ENCODE peak calls at places on chromosomes 7 and 10, in four cellular contexts. J is activated CD4-positive, alpha-beta T cell treated with anti-CD3 and anti-CD28 coated beads for 48 hours; R is NCI-H1092; F is lower leg skin. K is an unnamed sample.

GRCh38 chr10:117133273-117134083 is 4.6 kb downstream of the VAX1 start:
- DNase-seq in J (no peak), R (no peak), F (no peak), K (no peak)

GRCh38 chr7:147197006-147197405 is 1080.4 kb downstream of the CNTNAP2 start:
- DNase-seq in F (no peak), J (no peak), R (no peak), K (no peak)

GRCh38 chr7:1210321-1210978 is 22.2 kb upstream of the UNCX start:
- DNase-seq in J (no peak), F (no peak), R (no peak), K (no peak)

GRCh38 chr7:33050425-33051318 is 11.9 kb downstream of the NT5C3A start:
- DNase-seq in J (no peak), F (no peak), R (no peak), K (no peak)

GRCh38 chr7:140676303-140676702 is 3.6 kb downstream of the ADCK2 start:
- DNase-seq in F (no peak), J (no peak), R (no peak), K (no peak)

GRCh38 chr7:149144996-149145850 is 2.0 kb upstream of the ZNF398 start:
- DNase-seq in J (no peak), F (peak), R (no peak), K (no peak)

GRCh38 chr7:32206987-32207386 is 136.8 kb upstream of the PDE1C start:
- DNase-seq in R (peak), F (no peak), J (no peak), K (no peak)

GRCh38 chr7:28291559-28291958 is 111.0 kb upstream of the JAZF1 start:
- DNase-seq in J (no peak), R (no peak), F (no peak), K (no peak)

GRCh38 chr10:33566001-33566400 is 231.5 kb upstream of the NRP1 start:
- DNase-seq in J (no peak), R (no peak), F (no peak), K (no peak)

GRCh38 chr7:103009466-103010219 is 65.0 kb downstream of the FBXL13 start:
- DNase-seq in R (no peak), F (no peak), J (no peak), K (no peak)

GRCh38 chr10:13053794-13054462 is 46.0 kb upstream of the OPTN start:
- DNase-seq in J (no peak), R (no peak), F (no peak), K (no peak)

GRCh38 chr10:43024942-43025700 is 51.7 kb upstream of the RET start:
- DNase-seq in R (no peak), J (no peak), F (no peak), K (no peak)

GRCh38 chr10:124270940-124271339 is 147.8 kb downstream of the OAT start:
- DNase-seq in J (no peak), F (no peak), R (no peak), K (no peak)

K was measured in cerebellar nuclear complex.